ENCODE peak calls at places on chromosome 14, in five cellular contexts. J, Q, M, N and P are unnamed samples.

GRCh38 chr14:93936245-93936644 is 9.1 kb downstream of the FAM181A start:
- DNase-seq in M (no peak), Q (no peak), J (no peak), N (peak; percentile 23), P (no peak)

GRCh38 chr14:95480109-95480886 is 36.2 kb downstream of the SYNE3 start:
- DNase-seq in Q (peak; percentile 78), M (no peak), J (no peak), N (no peak), P (no peak)

GRCh38 chr14:33966276-33966675 is 15.4 kb upstream of the EGLN3 start:
- DNase-seq in J (no peak), M (no peak), N (peak; percentile 30), Q (no peak), P (no peak)

GRCh38 chr14:55348766-55349453 is 62.7 kb downstream of the ATG14 start:
- DNase-seq in M (no peak), J (no peak), N (peak; percentile 48), Q (no peak), P (no peak)

GRCh38 chr14:26132061-26132460 is 465.8 kb downstream of the NOVA1 start:
- DNase-seq in Q (no peak), M (no peak), J (no peak), N (no peak), P (no peak)

GRCh38 chr14:51342226-51342625 is 102.2 kb downstream of the TMX1 start:
- DNase-seq in J (no peak), M (peak; percentile 18), Q (no peak), N (no peak), P (no peak)

GRCh38 chr14:75614179-75614578 is 35.8 kb downstream of the FLVCR2 start:
- DNase-seq in J (no peak), Q (no peak), N (no peak), M (no peak), P (no peak)

GRCh38 chr14:42110167-42110566 is 503.5 kb downstream of the LRFN5 start:
- DNase-seq in N (no peak), Q (no peak), M (no peak), J (no peak), P (peak; percentile 2)

GRCh38 chr14:80567905-80568512 is 356.7 kb upstream of the DIO2 start:
- DNase-seq in N (peak; percentile 50), M (no peak), Q (no peak), J (no peak), P (no peak)

GRCh38 chr14:22812744-22813143 is 2.5 kb downstream of the SLC7A7 start:
- DNase-seq in N (no peak), Q (no peak), J (no peak), M (no peak), P (no peak)

GRCh38 chr14:35509846-35510245 is 24.1 kb upstream of the INSM2 start:
- DNase-seq in M (no peak), N (no peak), J (no peak), Q (no peak), P (no peak)

GRCh38 chr14:39880106-39880695 is 448.0 kb upstream of the FBXO33 start:
- DNase-seq in M (no peak), Q (no peak), N (no peak), J (no peak), P (no peak)

GRCh38 chr14:29627141-29627540 is 300.5 kb downstream of the PRKD1 start:
- DNase-seq in J (no peak), M (peak; percentile 7), N (no peak), Q (no peak), P (no peak)

GRCh38 chr14:25516838-25517237 is 466.9 kb upstream of the STXBP6 start:
- DNase-seq in M (no peak), J (no peak), Q (no peak), N (no peak), P (no peak)

GRCh38 chr14:75450381-75451276 is 22.8 kb downstream of the JDP2 start:
- DNase-seq in N (peak; percentile 98), M (no peak), Q (peak; percentile 54), J (peak; percentile 53), P (no peak)

GRCh38 chr14:55605793-55606192 is 25.8 kb downstream of the KTN1 start:
- DNase-seq in J (no peak), N (no peak), Q (no peak), M (no peak), P (no peak)

GRCh38 chr14:45678163-45678562 is 425.2 kb upstream of the MIS18BP1 start:
- DNase-seq in Q (no peak), J (no peak), N (no peak), M (no peak), P (no peak)

GRCh38 chr14:92693998-92694780 is 54.2 kb downstream of the LGMN start:
- DNase-seq in N (peak; percentile 28), Q (no peak), J (no peak), M (no peak), P (no peak)

GRCh38 chr14:56108057-56108456 is 10.2 kb upstream of the PELI2 start:
- DNase-seq in J (no peak), M (no peak), N (no peak), Q (no peak), P (no peak)

GRCh38 chr14:95207475-95208253 is 50.3 kb upstream of the DICER1 start:
- DNase-seq in J (no peak), N (no peak), Q (no peak), M (no peak), P (no peak)

GRCh38 chr14:73770977-73771847 is 57.0 kb upstream of the PNMA1 start:
- DNase-seq in J (no peak), Q (no peak), N (no peak), M (no peak), P (no peak)

GRCh38 chr14:67428501-67429031 is 16.6 kb upstream of the PLEK2 start:
- DNase-seq in N (peak; percentile 92), M (no peak), J (no peak), Q (no peak), P (no peak)

GRCh38 chr14:75409425-75410205 is 18.2 kb upstream of the JDP2 start:
- DNase-seq in N (no peak), Q (no peak), M (no peak), J (no peak), P (no peak)

GRCh38 chr14:50615566-50615965 is 52.5 kb downstream of the SAV1 start:
- DNase-seq in J (no peak), N (no peak), Q (no peak), M (no peak), P (no peak)

GRCh38 chr14:94144765-94145164 is 15.4 kb upstream of the IFI27L2 start:
- DNase-seq in J (peak; percentile 54), Q (no peak), M (no peak), N (no peak), P (no peak)

GRCh38 chr14:29030121-29030520 is 263.5 kb downstream of the FOXG1 start:
- DNase-seq in Q (no peak), N (no peak), J (no peak), M (no peak), P (no peak)

GRCh38 chr14:35808076-35808657 is 928 bp downstream of the RALGAPA1 start:
- DNase-seq in M (no peak), Q (no peak), J (no peak), N (peak; percentile 61), P (no peak)

GRCh38 chr14:92475451-92476187 is 38.0 kb upstream of the RIN3 start:
- DNase-seq in Q (peak; percentile 68), J (no peak), M (no peak), N (no peak), P (no peak)

GRCh38 chr14:77103954-77104353 is 5.9 kb downstream of the CIPC start:
- DNase-seq in J (no peak), N (no peak), Q (no peak), M (no peak), P (no peak)

GRCh38 chr14:77339407-77339806 is 18.6 kb downstream of the GSTZ1 start:
- DNase-seq in J (no peak), N (no peak), Q (no peak), M (no peak), P (no peak)

GRCh38 chr14:53412819-53413664 is 259.9 kb upstream of the DDHD1 start:
- DNase-seq in N (no peak), Q (no peak), M (peak; percentile 2), J (no peak), P (no peak)

GRCh38 chr14:95140060-95140858 is 17.1 kb downstream of the DICER1 start:
- DNase-seq in J (no peak), Q (no peak), N (no peak), M (no peak), P (no peak)

GRCh38 chr14:52265248-52265647 is 2.2 kb upstream of the PTGDR start:
- DNase-seq in Q (no peak), N (no peak), J (no peak), M (no peak), P (no peak)

GRCh38 chr14:105665951-105666277 is 139.5 kb downstream of the TMEM121 start:
- DNase-seq in J (no peak), M (no peak), N (no peak), Q (no peak), P (no peak)

GRCh38 chr14:49593016-49593415 is 5.7 kb upstream of the LRR1 start:
- DNase-seq in J (no peak), M (no peak), N (peak; percentile 30), Q (no peak), P (no peak)

GRCh38 chr14:92455231-92455630 is 58.4 kb upstream of the RIN3 start:
- DNase-seq in M (no peak), N (no peak), Q (no peak), J (no peak), P (no peak)

GRCh38 chr14:100027771-100028490 is 37.3 kb upstream of the EVL start:
- DNase-seq in N (no peak), J (no peak), Q (no peak), M (no peak), P (no peak)

GRCh38 chr14:100032749-100033148 is 32.5 kb upstream of the EVL start:
- DNase-seq in N (no peak), Q (no peak), J (no peak), M (no peak), P (no peak)

GRCh38 chr14:100028990-100029677 is 36.1 kb upstream of the EVL start:
- DNase-seq in M (no peak), N (no peak), J (no peak), Q (no peak), P (no peak)

GRCh38 chr14:100031506-100032281 is 33.5 kb upstream of the EVL start:
- DNase-seq in J (peak; percentile 39), Q (no peak), N (no peak), M (peak; percentile 81), P (no peak)

GRCh38 chr14:100030441-100031153 is 34.6 kb upstream of the EVL start:
- DNase-seq in J (no peak), Q (no peak), M (peak; percentile 30), N (peak; percentile 32), P (no peak)
- H3K27ac ChIP-seq in J (peak overlapping the region; percentile 77), Q (no peak overlapping the region), M (peak overlapping the region; percentile 78), N (peak overlapping the region; percentile 53), P (no peak overlapping the region)

DNA sequence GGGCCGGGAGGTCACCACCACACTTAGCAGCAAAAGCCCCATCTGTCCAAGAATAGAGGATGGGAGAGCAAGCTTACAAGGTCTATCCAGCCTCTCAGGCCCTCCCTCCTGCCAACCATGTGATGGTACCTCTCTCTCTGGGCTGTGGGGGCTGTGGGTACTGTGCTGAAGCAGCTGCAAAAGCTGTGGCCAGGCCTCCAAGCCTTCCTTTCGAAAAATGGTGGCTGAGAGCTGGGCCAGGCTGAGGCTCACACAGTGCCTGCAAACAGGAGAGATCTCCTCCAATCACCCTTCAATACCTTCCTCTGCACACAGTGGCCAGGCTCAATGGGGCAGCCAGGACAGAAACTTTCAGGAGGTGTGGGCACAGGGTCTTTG is 1.1 kb downstream of the IPO4 start:
- DNase-seq in Q (no peak), N (no peak), J (no peak), M (no peak), P (no peak)
- H3K36me3 ChIP-seq in Q (peaks cover 69% of the 10 kb centered on the region), N (peaks cover 10% of the 10 kb centered on the region), J (no peaks in the 10 kb centered on the region), M (peaks cover 2% of the 10 kb centered on the region), P (peaks cover 29% of the 10 kb centered on the region)

GRCh38 chr14:68519788-68520187 is 273.1 kb downstream of the ZFP36L1 start:
- DNase-seq in N (peak; percentile 22), J (no peak), M (no peak), Q (no peak), P (no peak)
- H3K27ac ChIP-seq in N (no peak overlapping the region), J (peak overlapping the region; percentile 76), M (no peak overlapping the region), Q (peak overlapping the region; percentile 59), P (no peak overlapping the region)

GRCh38 chr14:102697125-102697900 is 79.9 kb upstream of the TRAF3 start:
- DNase-seq in J (no peak), Q (no peak), M (no peak), N (peak; percentile 84), P (no peak)
- H3K36me3 ChIP-seq in J (no peaks in the 10 kb centered on the region), Q (no peaks in the 10 kb centered on the region), M (no peaks in the 10 kb centered on the region), N (no peaks in the 10 kb centered on the region), P (no peaks in the 10 kb centered on the region)